ENCODE peak calls at places on chromosomes 2 and 18, in nine cellular contexts. Q is CD8-positive, alpha-beta memory T cell; M is RWPE1; C is H1; A is colonic mucosa; N is right cardiac atrium; E is IMR-90; U is tibial artery; B is GM12878. K is an unnamed sample.
A peak's percentile ranks its signal among the peaks of the same experiment; 100 is the strongest.

GRCh38 chr18:59220164-59220783 is 316 bp downstream of the GRP start:
- DNase-seq in Q (no peak), M (no peak), C (no peak), A (no peak), N (no peak), E (no peak), U (no peak), B (no peak), K (no peak)

GRCh38 chr2:17373736-17374135 is 144.5 kb downstream of the RAD51AP2 start:
- DNase-seq in Q (no peak), M (no peak), C (no peak), A (no peak), N (no peak), E (peak; percentile 49), U (no peak), B (no peak), K (peak; percentile 16)

GRCh38 chr2:221817052-221817451 is 244.9 kb upstream of the EPHA4 start:
- DNase-seq in Q (no peak), M (peak; percentile 63), C (no peak), A (no peak), N (no peak), E (no peak), U (no peak), B (no peak), K (no peak)

GRCh38 chr2:42775186-42775585 is 11.3 kb upstream of the OXER1 start:
- DNase-seq in Q (no peak), M (no peak), C (no peak), A (no peak), N (no peak), E (no peak), U (no peak), B (no peak), K (no peak)

GRCh38 chr2:218852911-218853667 is 6.5 kb upstream of the WNT6 start:
- DNase-seq in Q (peak; percentile 77), M (no peak), C (peak; percentile 62), A (peak; percentile 56), N (peak; percentile 80), E (peak; percentile 52), U (peak; percentile 63), B (no peak), K (no peak)

GRCh38 chr2:203656522-203657287 is 49.7 kb upstream of the CD28 start:
- DNase-seq in Q (no peak), M (peak; percentile 59), C (no peak), A (peak; percentile 87), N (peak; percentile 76), E (peak; percentile 35), U (peak; percentile 78), B (no peak), K (peak; percentile 93)

GRCh38 chr18:78935406-78935805 is 44.2 kb upstream of the SALL3 start:
- DNase-seq in Q (no peak), M (no peak), C (no peak), A (no peak), N (no peak), E (no peak), U (no peak), B (no peak), K (no peak)

GRCh38 chr2:176150338-176151198 is 782 bp upstream of the HOXD4 start:
- DNase-seq in Q (no peak), M (no peak), C (no peak), A (no peak), N (no peak), E (no peak), U (no peak), B (no peak), K (no peak)

GRCh38 chr2:238653436-238654109 is 194.3 kb upstream of the TWIST2 start:
- DNase-seq in Q (no peak), M (no peak), C (no peak), A (no peak), N (no peak), E (no peak), U (peak; percentile 42), B (no peak), K (no peak)

GRCh38 chr2:127651987-127652550 is 6.1 kb downstream of the GPR17 start:
- DNase-seq in Q (no peak), M (no peak), C (no peak), A (no peak), N (peak; percentile 98), E (no peak), U (peak; percentile 94), B (no peak), K (no peak)

GRCh38 chr2:127654084-127654837 is 8.3 kb downstream of the GPR17 start:
- DNase-seq in Q (peak; percentile 45), M (no peak), C (no peak), A (no peak), N (peak; percentile 65), E (no peak), U (no peak), B (no peak), K (no peak)

GRCh38 chr2:127651381-127651809 is 5.4 kb downstream of the GPR17 start:
- DNase-seq in Q (no peak), M (no peak), C (no peak), A (no peak), N (peak; percentile 64), E (no peak), U (no peak), B (no peak), K (no peak)

GRCh38 chr2:127653421-127654083 is 7.6 kb downstream of the GPR17 start:
- DNase-seq in Q (peak; percentile 17), M (no peak), C (no peak), A (no peak), N (peak; percentile 47), E (no peak), U (no peak), B (no peak), K (no peak)

DNA sequence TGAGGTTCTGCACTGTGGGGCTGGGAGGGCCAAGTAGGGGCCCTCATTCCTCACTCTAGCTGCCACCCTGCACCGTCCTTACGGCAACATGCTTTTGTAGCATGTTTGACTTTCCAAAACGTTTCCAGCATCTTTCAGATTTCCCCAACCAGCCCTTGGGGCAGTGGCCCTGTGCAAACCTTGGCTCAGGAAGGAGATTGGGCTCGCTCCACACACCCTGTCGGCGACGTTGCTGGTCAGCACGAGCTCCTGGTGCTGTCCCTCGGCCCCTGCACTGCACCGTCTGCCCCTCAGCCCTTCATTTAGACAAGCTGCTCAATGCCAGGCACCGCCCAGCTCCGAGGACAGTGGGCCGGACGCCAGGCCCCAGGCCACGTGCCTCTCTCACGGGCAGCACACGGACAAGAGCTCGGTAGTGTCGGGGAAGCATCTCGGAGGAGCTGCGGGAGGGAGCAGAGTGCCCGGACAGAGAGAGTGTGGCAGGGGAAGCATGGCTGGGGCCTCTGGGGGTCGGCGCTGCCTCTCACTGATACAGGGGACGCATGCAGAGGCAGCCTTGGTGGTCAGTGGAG is 6.9 kb downstream of the GPR17 start:
- DNase-seq in Q (no peak), M (no peak), C (no peak), A (no peak), N (peak; percentile 61), E (no peak), U (no peak), B (no peak), K (no peak)
- H3K27ac ChIP-seq in Q (no peak overlapping the region), M (no peak overlapping the region), C (no peak overlapping the region), A (no peak overlapping the region), N (peak overlapping the region; percentile 46), E (no peak overlapping the region), U (peak overlapping the region; percentile 63), B (no peak overlapping the region), K (no peak overlapping the region)

GRCh38 chr2:47064076-47064475 is 91.0 kb downstream of the STPG4 start:
- DNase-seq in Q (no peak), M (no peak), C (no peak), A (no peak), N (peak; percentile 17), E (no peak), U (no peak), B (no peak), K (no peak)

GRCh38 chr2:47065343-47065742 is 89.8 kb downstream of the STPG4 start:
- DNase-seq in Q (no peak), M (no peak), C (no peak), A (no peak), N (no peak), E (no peak), U (no peak), B (no peak), K (no peak)

GRCh38 chr2:47067788-47068407 is 87.2 kb downstream of the STPG4 start:
- DNase-seq in Q (no peak), M (no peak), C (no peak), A (no peak), N (peak; percentile 50), E (no peak), U (no peak), B (no peak), K (no peak)

GRCh38 chr2:47063159-47063930 is 91.8 kb downstream of the STPG4 start:
- DNase-seq in Q (no peak), M (no peak), C (no peak), A (no peak), N (peak; percentile 19), E (no peak), U (no peak), B (no peak), K (no peak)

DNA sequence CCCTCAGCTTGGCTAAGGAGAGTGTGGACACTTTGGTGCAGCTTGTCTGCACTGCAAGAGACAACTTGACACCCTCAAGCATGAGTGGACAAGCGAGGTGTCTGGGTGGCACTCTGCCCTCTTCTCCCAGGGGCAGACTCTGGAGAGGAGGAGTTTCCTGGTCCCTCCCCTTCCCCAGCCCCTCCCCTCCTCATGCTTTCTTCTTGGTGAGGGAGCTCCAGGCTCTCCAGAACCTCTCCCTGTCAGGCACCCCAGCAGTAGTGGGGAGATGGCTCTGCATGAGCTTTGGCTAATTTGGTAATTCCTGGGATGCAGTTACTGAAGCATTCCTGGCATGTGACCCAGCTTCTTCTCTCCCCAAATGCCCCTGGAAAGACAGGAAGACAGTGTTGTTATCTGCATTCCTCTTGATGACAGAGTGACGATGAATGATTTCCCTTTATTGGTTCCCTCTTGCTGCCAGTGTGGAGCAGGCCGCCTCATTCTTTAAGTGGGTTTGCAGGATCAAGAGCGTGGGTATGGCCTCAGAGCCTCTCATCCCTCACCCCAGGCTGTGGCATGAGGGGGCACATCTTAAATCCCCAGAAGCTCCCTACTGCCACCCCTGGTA is 89.2 kb downstream of the STPG4 start:
- DNase-seq in Q (no peak), M (peak; percentile 49), C (no peak), A (peak; percentile 83), N (peak; percentile 78), E (peak; percentile 89), U (no peak), B (no peak), K (no peak)
- H3K27ac ChIP-seq in Q (no peak overlapping the region), M (peak overlapping the region; percentile 63), C (no peak overlapping the region), A (peak overlapping the region; percentile 78), N (peak overlapping the region; percentile 10), E (peak overlapping the region; percentile 89), U (peak overlapping the region; percentile 95), B (no peak overlapping the region), K (peak overlapping the region; percentile 42)

DNA sequence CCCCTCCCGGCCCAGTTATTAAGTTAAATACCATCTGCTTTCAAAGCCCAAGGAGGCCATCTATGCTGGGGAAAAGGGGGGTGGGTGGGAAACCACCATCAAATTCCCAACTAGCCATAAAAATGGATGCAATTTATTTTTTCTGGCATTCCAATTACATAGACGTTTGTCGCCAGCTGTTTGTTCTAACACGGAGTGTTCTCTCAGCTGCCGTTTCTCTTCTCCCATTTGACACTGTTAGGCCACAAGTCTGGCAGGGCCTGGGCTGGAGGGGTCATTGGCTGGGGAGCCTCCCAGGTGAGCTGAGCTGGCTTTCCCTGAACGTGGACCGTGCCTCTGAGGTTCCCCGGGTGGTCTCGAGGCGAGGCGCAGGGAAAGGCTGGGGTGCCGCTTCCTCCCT is 16.6 kb downstream of the ATOH8 start:
- DNase-seq in Q (no peak), M (no peak), C (no peak), A (no peak), N (peak; percentile 69), E (peak; percentile 66), U (no peak), B (no peak), K (no peak)
- H3K27ac ChIP-seq in Q (no peak overlapping the region), M (peak overlapping the region; percentile 98), C (no peak overlapping the region), A (no peak overlapping the region), N (peak overlapping the region; percentile 87), E (peak overlapping the region; percentile 2), U (peak overlapping the region; percentile 87), B (no peak overlapping the region), K (no peak overlapping the region)

GRCh38 chr2:142307086-142307485 is 176.3 kb upstream of the LRP1B start:
- DNase-seq in Q (no peak), M (no peak), C (no peak), A (no peak), N (no peak), E (no peak), U (no peak), B (no peak), K (no peak)
- H3K27ac ChIP-seq in Q (no peak overlapping the region), M (no peak overlapping the region), C (no peak overlapping the region), A (no peak overlapping the region), N (no peak overlapping the region), E (no peak overlapping the region), U (no peak overlapping the region), B (no peak overlapping the region), K (peak overlapping the region; percentile 4)

K was measured in epithelial cell of prostate.